ENCODE peak calls at places on chromosome 1, in nine cellular contexts. L is uterus; E is GDM1; X is esophagus muscularis mucosa; Z is CD4-positive, alpha-beta T cell; F is stomach; M is SK-MEL-5; O is Caki2; Q is islet precursor cell. S is an unnamed sample.

GRCh38 chr1:110008971-110009565 is 24.5 kb downstream of the AHCYL1 start:
- DNase-seq in M (no peak), O (no peak), Z (no peak), L (no peak), F (no peak), Q (no peak), X (no peak), E (no peak), S (no peak)

GRCh38 chr1:156675715-156676311 is 1.4 kb downstream of the NES start:
- DNase-seq in O (no peak), X (no peak), L (no peak), Z (no peak), Q (peak), E (no peak), F (no peak), M (no peak), S (no peak)

GRCh38 chr1:218463194-218464156 is 118.3 kb downstream of the TGFB2 start:
- DNase-seq in Z (no peak), X (no peak), Q (no peak), F (no peak), E (no peak), M (peak), O (peak), L (peak), S (no peak)

GRCh38 chr1:205240569-205240968 is 12.8 kb downstream of the TMCC2 start:
- DNase-seq in M (no peak), Q (no peak), Z (no peak), O (no peak), F (no peak), E (no peak), L (no peak), X (no peak), S (no peak)

GRCh38 chr1:101996830-101997485 is at the start of gene OLFM3:
- DNase-seq in L (no peak), E (no peak), F (no peak), M (no peak), X (no peak), Z (no peak), Q (peak), O (no peak), S (peak)

GRCh38 chr1:177620636-177621190 is 349.1 kb downstream of the SEC16B start:
- DNase-seq in E (no peak), O (no peak), Z (no peak), F (no peak), L (no peak), X (no peak), Q (peak), M (no peak), S (no peak)

GRCh38 chr1:26582836-26583460 is 53.4 kb downstream of the RPS6KA1 start:
- DNase-seq in L (no peak), Z (no peak), O (peak), F (no peak), X (no peak), M (no peak), E (no peak), Q (no peak), S (no peak)

GRCh38 chr1:12179111-12179519 is 12.3 kb downstream of the TNFRSF1B start:
- DNase-seq in E (no peak), L (no peak), Z (peak), X (no peak), O (no peak), F (no peak), Q (peak), M (no peak), S (no peak)

GRCh38 chr1:226977288-226977972 is 37.3 kb downstream of the COQ8A start:
- DNase-seq in Q (peak), E (no peak), X (no peak), Z (no peak), O (no peak), L (peak), F (no peak), M (no peak), S (no peak)

S was measured in HuH-7.5.